ENCODE peak calls at places on chromosomes 13 and 19, in five cellular contexts. G is T-helper 2 cell treated with Interferon-gamma antibody and Interleukin-4, amounts not matched to agents 5 μg/mL and 100 μg/mL, for 36 hours; S is immature natural killer cell; O is stomach; H is activated CD4-positive, alpha-beta T cell treated with anti-CD3 and anti-CD28 coated beads, Interleukin-2, amount 50 U/mL, for 1 hour. E is an unnamed sample.
A peak's percentile ranks its signal among the peaks of the same experiment; 100 is the strongest.

GRCh38 chr13:94617389-94618000 is 15.8 kb downstream of the GPR180 start:
- DNase-seq in S (peak; percentile 41), H (peak; percentile 7), G (no peak), O (no peak), E (no peak)

GRCh38 chr19:39474139-39474620 is 6.5 kb upstream of the TIMM50 start:
- DNase-seq in G (peak; percentile 37), S (peak; percentile 61), H (peak; percentile 80), O (peak; percentile 52), E (peak; percentile 90)

GRCh38 chr19:45103200-45103624 is 10.2 kb downstream of the PPP1R37 start:
- DNase-seq in H (peak; percentile 43), O (no peak), G (no peak), S (peak; percentile 47), E (peak; percentile 87)

GRCh38 chr19:51798127-51798526 is 3.2 kb downstream of the FPR3 start:
- DNase-seq in G (no peak), S (no peak), H (no peak), O (no peak), E (no peak)

GRCh38 chr13:68984688-68985319 is 1122.8 kb upstream of the ATXN8OS start:
- DNase-seq in O (no peak), S (no peak), H (no peak), G (no peak), E (peak; percentile 71)

GRCh38 chr19:12987781-12988180 is 7.5 kb upstream of the NFIX start:
- DNase-seq in S (no peak), H (no peak), O (no peak), G (no peak), E (no peak)

GRCh38 chr19:3963458-3964255 is 7.2 kb downstream of the DAPK3 start:
- DNase-seq in O (no peak), G (no peak), S (no peak), H (no peak), E (no peak)

GRCh38 chr19:29439688-29440550 is 85.9 kb upstream of the VSTM2B start:
- DNase-seq in G (no peak), H (no peak), O (no peak), S (no peak), E (no peak)

E was measured in spleen.